ENCODE peak calls at places on chromosome 6, in nine cellular contexts. Q is PC-3; Z is heart right ventricle; P is lung; L is NT2/D1; V is CD8-positive, alpha-beta T cell; R is mammary epithelial cell; X is left ventricle myocardium inferior; O is pancreas. W is an unnamed sample.

GRCh38 chr6:39852324-39852723 is 60.1 kb downstream of the DAAM2 start:
- DNase-seq in Q (no peak), Z (no peak), P (no peak), L (no peak), V (no peak), R (no peak), X (no peak), O (no peak), W (no peak)

GRCh38 chr6:94041930-94042724 is 622.8 kb upstream of the EPHA7 start:
- DNase-seq in Q (no peak), Z (no peak), P (no peak), L (no peak), V (no peak), R (no peak), X (no peak), O (no peak), W (no peak)

GRCh38 chr6:5851261-5851757 is 155.4 kb downstream of the NRN1 start:
- DNase-seq in Q (no peak), Z (peak; percentile 47), P (peak; percentile 70), L (peak; percentile 48), V (peak; percentile 70), R (no peak), X (peak; percentile 35), O (peak; percentile 40), W (no peak)

GRCh38 chr6:33213166-33213988 is 5.1 kb downstream of the RING1 start:
- DNase-seq in Q (no peak), Z (no peak), P (no peak), L (no peak), V (peak; percentile 30), R (no peak), X (no peak), O (peak; percentile 29), W (peak; percentile 63)

GRCh38 chr6:88666906-88667305 is 296.5 kb downstream of the RNGTT start:
- DNase-seq in Q (no peak), Z (no peak), P (no peak), L (peak; percentile 5), V (no peak), R (no peak), X (no peak), O (no peak), W (no peak)

GRCh38 chr6:7851780-7852179 is 58.8 kb downstream of the TXNDC5 start:
- DNase-seq in Q (no peak), Z (no peak), P (no peak), L (no peak), V (no peak), R (no peak), X (no peak), O (no peak), W (no peak)

GRCh38 chr6:170032706-170033309 is 258.1 kb downstream of the DLL1 start:
- DNase-seq in Q (no peak), Z (no peak), P (no peak), L (no peak), V (no peak), R (no peak), X (no peak), O (no peak), W (peak; percentile 42)

GRCh38 chr6:108441141-108441540 is 119.6 kb upstream of the FOXO3 start:
- DNase-seq in Q (no peak), Z (no peak), P (no peak), L (no peak), V (no peak), R (no peak), X (no peak), O (no peak), W (no peak)

GRCh38 chr6:122871079-122871478 is 82.0 kb downstream of the SMPDL3A start:
- DNase-seq in Q (peak; percentile 14), Z (no peak), P (no peak), L (no peak), V (no peak), R (no peak), X (no peak), O (no peak), W (no peak)

GRCh38 chr6:150288456-150288855 is 80.4 kb upstream of the IYD start:
- DNase-seq in Q (no peak), Z (no peak), P (no peak), L (no peak), V (no peak), R (no peak), X (no peak), O (no peak), W (no peak)

GRCh38 chr6:36523936-36524499 is 23.3 kb downstream of the STK38 start:
- DNase-seq in Q (no peak), Z (no peak), P (no peak), L (no peak), V (no peak), R (no peak), X (no peak), O (no peak), W (no peak)

GRCh38 chr6:148109732-148110131 is 232.9 kb upstream of the SASH1 start:
- DNase-seq in Q (no peak), Z (no peak), P (peak; percentile 82), L (no peak), V (no peak), R (no peak), X (no peak), O (no peak), W (no peak)

DNA sequence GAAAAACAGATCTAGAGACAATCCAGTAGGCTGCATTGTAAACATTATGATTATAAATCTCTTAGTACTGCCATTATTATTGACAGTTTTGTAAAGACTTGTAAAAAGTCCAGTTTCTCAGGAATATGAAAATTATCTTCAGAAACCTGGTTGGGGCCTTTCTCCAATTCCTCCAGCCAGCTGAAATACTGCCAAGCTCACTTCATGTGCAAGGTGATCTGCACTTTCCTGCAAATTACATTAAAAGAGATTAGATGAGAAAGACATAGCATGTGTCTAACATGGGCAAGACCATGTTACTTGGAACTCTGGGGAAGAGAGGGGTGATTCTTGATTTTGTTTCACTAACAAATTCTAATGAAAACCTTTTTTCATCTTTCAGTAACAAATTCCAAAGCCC is 24.0 kb downstream of the PGM3 start:
- DNase-seq in Q (no peak), Z (no peak), P (no peak), L (no peak), V (no peak), R (no peak), X (no peak), O (no peak), W (no peak)
- H3K36me3 ChIP-seq in Q (peaks cover 45% of the 10 kb centered on the region), Z (peaks cover 100% of the 10 kb centered on the region), P (peaks cover 20% of the 10 kb centered on the region), L (peaks cover 78% of the 10 kb centered on the region), V (peaks cover 50% of the 10 kb centered on the region), R (peaks cover 53% of the 10 kb centered on the region), X (peaks cover 100% of the 10 kb centered on the region), O (peaks cover 77% of the 10 kb centered on the region), W (peaks cover 78% of the 10 kb centered on the region)

GRCh38 chr6:22570185-22570551 is 802 bp downstream of the HDGFL1 start:
- DNase-seq in Q (no peak), Z (no peak), P (no peak), L (no peak), V (no peak), R (no peak), X (no peak), O (no peak), W (no peak)

GRCh38 chr6:22575190-22575589 is 5.8 kb downstream of the HDGFL1 start:
- DNase-seq in Q (peak; percentile 53), Z (no peak), P (no peak), L (no peak), V (no peak), R (no peak), X (no peak), O (no peak), W (no peak)

GRCh38 chr6:22568854-22569253 is 512 bp upstream of the HDGFL1 start:
- DNase-seq in Q (no peak), Z (no peak), P (no peak), L (no peak), V (no peak), R (no peak), X (no peak), O (no peak), W (no peak)

DNA sequence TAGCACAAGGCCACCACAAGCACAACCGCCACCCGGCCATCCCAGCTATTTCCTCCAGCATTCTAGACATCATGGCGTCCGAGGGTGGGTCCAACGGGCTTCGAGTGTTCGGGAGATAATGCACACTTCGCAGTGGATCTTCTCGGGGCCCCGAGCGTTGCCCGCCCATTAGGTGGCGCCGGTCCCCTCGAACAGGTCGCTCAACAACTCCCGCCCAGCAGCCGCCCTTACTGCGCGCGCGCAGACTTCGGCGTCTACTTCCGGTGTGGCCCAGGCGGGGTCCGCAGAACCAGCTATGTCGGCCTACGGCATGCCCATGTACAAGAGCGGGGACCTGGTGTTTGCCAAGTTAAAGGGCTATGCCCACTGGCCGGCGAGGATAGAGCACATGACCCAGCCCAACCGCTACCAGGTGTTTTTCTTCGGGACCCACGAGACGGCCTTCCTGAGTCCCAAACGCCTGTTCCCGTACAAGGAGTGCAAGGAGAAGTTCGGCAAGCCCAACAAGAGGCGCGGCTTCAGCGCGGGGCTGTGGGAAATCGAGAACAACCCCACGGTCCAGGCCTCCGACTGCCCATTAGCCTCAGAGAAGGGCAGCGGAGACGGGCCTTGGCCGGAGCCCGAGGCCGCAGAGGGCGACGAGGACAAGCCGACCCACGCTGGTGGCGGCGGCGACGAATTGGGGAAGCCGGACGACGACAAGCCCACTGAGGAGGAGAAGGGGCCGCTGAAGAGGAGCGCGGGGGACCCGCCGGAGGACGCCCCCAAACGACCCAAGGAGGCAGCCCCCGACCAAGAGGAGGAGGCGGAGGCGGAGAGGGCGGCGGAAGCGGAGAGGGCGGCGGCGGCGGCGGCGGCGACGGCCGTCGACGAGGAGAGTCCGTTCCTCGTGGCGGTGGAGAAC is at the start of gene HDGFL1:
- DNase-seq in Q (no peak), Z (no peak), P (no peak), L (no peak), V (no peak), R (no peak), X (no peak), O (no peak), W (no peak)
- H3K9me3 ChIP-seq in Q (no peaks in the 10 kb centered on the region), Z (no peaks in the 10 kb centered on the region), P (no peaks in the 10 kb centered on the region), L (no peaks in the 10 kb centered on the region), V (no peaks in the 10 kb centered on the region), R (no peaks in the 10 kb centered on the region), X (no peaks in the 10 kb centered on the region), O (no peaks in the 10 kb centered on the region), W (no peaks in the 10 kb centered on the region)

DNA sequence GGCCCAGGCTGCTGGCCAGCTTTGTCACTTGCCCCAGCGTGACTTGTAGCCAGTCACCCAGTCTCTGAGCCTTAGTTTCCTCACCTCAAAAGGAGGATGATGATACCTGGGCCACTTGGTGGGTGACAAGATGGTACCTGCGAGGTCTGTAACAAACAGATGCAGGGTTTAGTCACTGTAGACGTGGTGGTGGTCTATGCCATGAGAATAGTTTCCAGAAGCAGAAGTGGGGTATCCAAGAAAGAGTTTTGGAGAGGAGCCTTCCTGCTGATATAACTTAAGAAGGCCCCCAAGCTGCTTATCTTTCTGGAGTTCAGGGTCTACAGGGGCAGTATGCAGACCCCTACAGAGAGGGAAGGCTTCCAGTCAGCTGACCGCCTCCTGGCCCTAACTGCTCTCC is 3.1 kb upstream of the FOXF2 start:
- DNase-seq in Q (no peak), Z (no peak), P (no peak), L (no peak), V (no peak), R (no peak), X (no peak), O (no peak), W (no peak)
- H3K36me3 ChIP-seq in Q (no peaks in the 10 kb centered on the region), Z (no peaks in the 10 kb centered on the region), P (no peaks in the 10 kb centered on the region), L (no peaks in the 10 kb centered on the region), V (no peaks in the 10 kb centered on the region), R (no peaks in the 10 kb centered on the region), X (no peaks in the 10 kb centered on the region), O (no peaks in the 10 kb centered on the region), W (no peaks in the 10 kb centered on the region)

DNA sequence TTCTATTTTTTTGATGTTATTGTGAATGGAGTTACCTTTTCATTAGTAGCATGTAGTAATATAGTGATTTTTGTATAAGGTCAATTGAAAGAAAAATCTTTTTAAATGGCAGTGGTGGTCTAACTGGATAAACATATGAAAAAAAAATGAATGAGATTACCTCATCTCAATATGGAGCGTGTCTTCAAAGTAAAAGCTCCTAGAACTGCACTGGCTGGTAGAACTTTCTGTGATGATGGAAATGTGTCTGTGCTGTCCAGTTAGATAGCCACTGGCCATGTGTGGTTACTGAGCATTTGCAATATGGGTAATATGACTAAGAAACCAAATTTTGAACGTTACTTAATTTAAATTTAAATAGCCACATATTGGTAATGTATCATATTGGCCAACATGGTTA is 44.1 kb downstream of the MRAP2 start:
- DNase-seq in Q (no peak), Z (no peak), P (no peak), L (no peak), V (no peak), R (no peak), X (no peak), O (no peak), W (no peak)
- H3K9me3 ChIP-seq in Q (no peaks in the 10 kb centered on the region), Z (no peaks in the 10 kb centered on the region), P (no peaks in the 10 kb centered on the region), L (no peaks in the 10 kb centered on the region), V (no peaks in the 10 kb centered on the region), R (no peaks in the 10 kb centered on the region), X (peaks cover under 1% of the 10 kb centered on the region), O (no peaks in the 10 kb centered on the region), W (no peaks in the 10 kb centered on the region)